ENCODE peak calls at places on chromosomes 7 and 10, in four cellular contexts. One of them, this sample, is unnamed.

GRCh38 chr10:129325893-129326292 is 141.1 kb upstream of the MGMT start:
- DNase-seq in HepG2: no peak
- DNase-seq in GM12878: no peak
- DNase-seq in H1: no peak
- DNase-seq in this sample: no peak

GRCh38 chr10:2898509-2898860 is 168.9 kb upstream of the PFKP start:
- DNase-seq in HepG2: no peak
- DNase-seq in GM12878: no peak
- DNase-seq in H1: no peak
- DNase-seq in this sample: no peak

GRCh38 chr7:1358376-1359050 is 100.8 kb downstream of the MICALL2 start:
- DNase-seq in HepG2: no peak
- DNase-seq in GM12878: no peak
- DNase-seq in H1: no peak
- DNase-seq in this sample: peak

GRCh38 chr10:33982995-33983394 is 648.5 kb upstream of the NRP1 start:
- DNase-seq in HepG2: no peak
- DNase-seq in GM12878: no peak
- DNase-seq in H1: no peak
- DNase-seq in this sample: no peak

GRCh38 chr7:120030871-120031270 is 242.1 kb upstream of the KCND2 start:
- DNase-seq in HepG2: no peak
- DNase-seq in GM12878: no peak
- DNase-seq in H1: no peak
- DNase-seq in this sample: no peak

GRCh38 chr7:144487906-144488305 is 84.4 kb upstream of the NOBOX start:
- DNase-seq in HepG2: no peak
- DNase-seq in GM12878: no peak
- DNase-seq in H1: no peak
- DNase-seq in this sample: no peak

GRCh38 chr7:152354061-152354460 is 81.7 kb downstream of the KMT2C start:
- DNase-seq in HepG2: peak
- DNase-seq in GM12878: no peak
- DNase-seq in H1: no peak
- DNase-seq in this sample: no peak

GRCh38 chr10:86152354-86152753 is 214.2 kb downstream of the GRID1 start:
- DNase-seq in HepG2: no peak
- DNase-seq in GM12878: no peak
- DNase-seq in H1: no peak
- DNase-seq in this sample: no peak

GRCh38 chr7:107469836-107470416 is at the start of gene GPR22:
- DNase-seq in HepG2: no peak
- DNase-seq in GM12878: no peak
- DNase-seq in H1: no peak
- DNase-seq in this sample: no peak

GRCh38 chr7:117130262-117130661 is 177.0 kb downstream of the ST7 start:
- DNase-seq in HepG2: no peak
- DNase-seq in GM12878: no peak
- DNase-seq in H1: no peak
- DNase-seq in this sample: no peak

GRCh38 chr7:117126631-117127030 is 173.3 kb downstream of the ST7 start:
- DNase-seq in HepG2: no peak
- DNase-seq in GM12878: no peak
- DNase-seq in H1: no peak
- DNase-seq in this sample: no peak

GRCh38 chr7:117124585-117125220 is 171.4 kb downstream of the ST7 start:
- DNase-seq in HepG2: peak
- DNase-seq in GM12878: peak
- DNase-seq in H1: no peak
- DNase-seq in this sample: peak

GRCh38 chr7:117129538-117129955 is 176.2 kb downstream of the ST7 start:
- DNase-seq in HepG2: no peak
- DNase-seq in GM12878: no peak
- DNase-seq in H1: no peak
- DNase-seq in this sample: no peak

GRCh38 chr7:117127585-117128168 is 174.4 kb downstream of the ST7 start:
- DNase-seq in HepG2: peak
- DNase-seq in GM12878: peak
- DNase-seq in H1: no peak
- DNase-seq in this sample: no peak
- TF ChIP-seq USF2 in HepG2: no peak
- TF ChIP-seq USF2 in GM12878: no peak
- TF ChIP-seq USF2 in H1: no peak
- TF ChIP-seq USF2 in this sample: no peak

DNA sequence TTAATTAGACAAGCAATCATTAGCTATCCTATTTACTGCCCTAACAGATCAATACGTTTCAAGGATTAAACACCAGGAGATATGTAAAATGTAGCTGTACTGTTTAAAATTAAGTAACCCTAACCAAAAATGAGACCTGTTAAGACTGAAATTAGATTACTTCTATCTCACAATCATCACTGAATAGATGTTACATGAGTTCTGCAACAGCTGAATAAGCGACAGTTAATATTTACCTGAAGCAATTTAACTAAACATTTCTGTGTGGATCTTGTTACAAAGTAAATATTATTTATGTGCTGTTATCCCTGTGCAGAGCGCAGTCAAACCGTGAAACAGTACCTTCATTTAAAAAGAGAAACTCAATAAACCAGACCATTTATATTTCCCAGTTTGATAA is 122.5 kb downstream of the RELN start:
- DNase-seq in HepG2: peak
- DNase-seq in GM12878: no peak
- DNase-seq in H1: no peak
- DNase-seq in this sample: no peak
- TF ChIP-seq TCF12 in HepG2: no peak
- TF ChIP-seq TCF12 in GM12878: no peak
- TF ChIP-seq TCF12 in H1: no peak
- TF ChIP-seq TCF12 in this sample: no peak

GRCh38 chr10:123148414-123149161 is 652 bp downstream of the HMX2 start:
- DNase-seq in HepG2: no peak
- DNase-seq in GM12878: no peak
- DNase-seq in H1: peak
- DNase-seq in this sample: peak
- H3K4me3 ChIP-seq in HepG2: peak
- H3K4me3 ChIP-seq in GM12878: peak
- H3K4me3 ChIP-seq in H1: peak
- H3K4me3 ChIP-seq in this sample: no peak

GRCh38 chr10:30748152-30748845 is 118.7 kb upstream of the LYZL2 start:
- DNase-seq in HepG2: no peak
- DNase-seq in GM12878: no peak
- DNase-seq in H1: no peak
- DNase-seq in this sample: peak
- TF ChIP-seq USF2 in HepG2: no peak
- TF ChIP-seq USF2 in GM12878: no peak
- TF ChIP-seq USF2 in H1: no peak
- TF ChIP-seq USF2 in this sample: no peak

GRCh38 chr10:127150136-127150535 is 46.3 kb downstream of the INSYN2A start:
- DNase-seq in HepG2: no peak
- DNase-seq in GM12878: no peak
- DNase-seq in H1: no peak
- DNase-seq in this sample: no peak
- TF ChIP-seq TCF12 in HepG2: no peak
- TF ChIP-seq TCF12 in GM12878: no peak
- TF ChIP-seq TCF12 in H1: no peak
- TF ChIP-seq TCF12 in this sample: peak

GRCh38 chr7:191105-192034 is 1.0 kb upstream of the FAM20C start:
- DNase-seq in HepG2: no peak
- DNase-seq in GM12878: no peak
- DNase-seq in H1: no peak
- DNase-seq in this sample: peak
- H3K4me3 ChIP-seq in HepG2: peak
- H3K4me3 ChIP-seq in GM12878: no peak
- H3K4me3 ChIP-seq in H1: peak
- H3K4me3 ChIP-seq in this sample: peak

DNA sequence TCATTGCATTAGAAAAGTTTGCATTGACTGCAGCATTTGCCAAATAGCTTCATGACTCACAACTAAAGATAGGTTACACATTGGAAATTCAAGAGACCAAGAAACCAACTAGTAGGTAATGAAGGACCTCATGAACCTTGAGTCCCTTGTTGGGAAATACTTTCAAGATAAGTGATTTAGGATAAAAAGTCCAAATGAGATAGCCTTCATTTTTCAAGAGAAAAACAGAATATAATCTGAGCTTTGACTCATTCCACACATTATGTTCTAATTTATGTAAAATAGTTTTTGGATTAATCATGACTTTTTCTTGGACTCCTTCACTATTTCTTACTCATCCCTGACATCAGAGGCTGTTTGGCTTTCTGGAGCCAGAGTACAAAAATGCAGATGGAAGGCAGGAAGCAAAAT is 13.1 kb upstream of the LIPF start:
- DNase-seq in HepG2: no peak
- DNase-seq in GM12878: no peak
- DNase-seq in H1: no peak
- DNase-seq in this sample: no peak
- TF ChIP-seq USF2 in HepG2: no peak
- TF ChIP-seq USF2 in GM12878: no peak
- TF ChIP-seq USF2 in H1: no peak
- TF ChIP-seq USF2 in this sample: no peak

DNA sequence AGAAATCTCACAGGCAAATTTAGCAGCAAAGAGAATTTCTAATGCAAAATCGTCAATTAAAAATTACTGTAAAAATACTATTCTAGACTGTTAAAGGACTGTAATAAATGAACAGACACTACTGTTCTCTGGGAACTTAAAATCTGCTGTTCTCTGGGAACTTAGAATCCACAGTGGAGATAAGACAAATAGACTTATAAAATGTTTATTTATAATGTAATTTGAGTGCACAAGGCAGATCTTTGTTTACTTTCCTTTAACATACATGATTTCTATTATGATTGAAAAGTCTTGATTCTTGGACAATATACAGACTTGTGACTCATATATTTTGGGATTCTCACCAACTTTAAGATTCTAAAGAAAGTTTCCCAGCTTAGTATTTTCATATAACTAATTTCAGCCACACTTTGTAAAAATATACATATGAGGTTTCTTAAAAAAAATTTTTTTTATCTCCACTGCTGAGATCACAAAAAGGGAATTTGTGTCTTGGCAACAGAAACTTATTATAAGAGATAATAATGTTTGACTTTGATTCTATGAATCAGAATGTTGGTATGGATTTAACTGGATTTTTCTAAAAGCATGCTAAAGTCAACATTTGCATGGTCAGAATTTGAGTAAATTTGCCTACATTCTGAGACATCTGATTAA is 166.3 kb upstream of the RHOBTB1 start:
- DNase-seq in HepG2: no peak
- DNase-seq in GM12878: no peak
- DNase-seq in H1: no peak
- DNase-seq in this sample: no peak
- TF ChIP-seq TCF12 in HepG2: no peak
- TF ChIP-seq TCF12 in GM12878: no peak
- TF ChIP-seq TCF12 in H1: no peak
- TF ChIP-seq TCF12 in this sample: no peak

This sample was measured in SK-N-SH.